ENCODE peak calls at places on chromosomes 7 and 10, in four cellular contexts. U is non-pigmented ciliary epithelial cell, X is adrenal gland, D is ovary. J is an unnamed sample.

GRCh38 chr7:1242129-1242572 is 9.5 kb downstream of the UNCX start:
- DNase-seq in U (no peak), X (no peak), D (no peak), J (no peak)

GRCh38 chr10:70324951-70325781 is 41.4 kb upstream of the NPFFR1 start:
- DNase-seq in U (no peak), X (no peak), D (no peak), J (no peak)

GRCh38 chr10:22723343-22723779 is 9.0 kb upstream of the PIP4K2A start:
- DNase-seq in U (no peak), X (no peak), D (no peak), J (no peak)

GRCh38 chr10:114967071-114967470 is 29.1 kb downstream of the TRUB1 start:
- DNase-seq in U (peak; percentile 26), X (no peak), D (no peak), J (peak; percentile 23)

GRCh38 chr10:64396105-64396504 is 874.9 kb downstream of the REEP3 start:
- DNase-seq in U (peak; percentile 24), X (no peak), D (no peak), J (peak; percentile 77)

GRCh38 chr7:50632561-50633413 is 67.6 kb upstream of the DDC start:
- DNase-seq in U (no peak), X (peak; percentile 55), D (no peak), J (peak; percentile 40)

GRCh38 chr10:63726883-63727282 is 205.7 kb downstream of the REEP3 start:
- DNase-seq in U (no peak), X (no peak), D (no peak), J (no peak)

GRCh38 chr7:28298870-28299484 is 113.3 kb upstream of the CREB5 start:
- DNase-seq in U (no peak), X (peak; percentile 59), D (no peak), J (peak; percentile 50)

GRCh38 chr10:6108631-6109443 is 20.0 kb downstream of the RBM17 start:
- DNase-seq in U (no peak), X (peak; percentile 24), D (no peak), J (peak; percentile 36)

GRCh38 chr7:151650161-151650560 is 130.5 kb upstream of the RHEB start:
- DNase-seq in U (no peak), X (no peak), D (no peak), J (no peak)

GRCh38 chr10:32982293-32982709 is 24.3 kb upstream of the ITGB1 start:
- DNase-seq in U (peak; percentile 74), X (no peak), D (no peak), J (peak; percentile 94)

GRCh38 chr10:78416031-78416800 is 382.6 kb downstream of the RPS24 start:
- DNase-seq in U (no peak), X (no peak), D (no peak), J (peak; percentile 8)

GRCh38 chr7:135536160-135536559 is 21.6 kb upstream of the NUP205 start:
- DNase-seq in U (no peak), X (peak; percentile 49), D (no peak), J (peak; percentile 59)

GRCh38 chr10:24958701-24959392 is 6.4 kb upstream of the PRTFDC1 start:
- DNase-seq in U (no peak), X (peak; percentile 27), D (no peak), J (peak; percentile 88)